ENCODE peak calls at places on chromosomes 2 and 18, in nine cellular contexts. B is RWPE1, A is GM12865, G is left cardiac atrium, Z is BJ, L is activated gamma-delta T cell treated with Interleukin-2 at 50 U/mL for 16 hours, S is bronchial epithelial cell, H is iris pigment epithelial cell, C is EL. J is an unnamed sample.

GRCh38 chr2:149125031-149125725 is 86.7 kb downstream of the LYPD6B start:
- DNase-seq in B (no peak), H (no peak), L (no peak), G (no peak), C (no peak), A (no peak), Z (no peak), S (peak), J (no peak)

GRCh38 chr2:120736955-120737801 is 1.5 kb downstream of the GLI2 start:
- DNase-seq in L (no peak), Z (peak), B (peak), H (peak), C (peak), S (no peak), G (peak), A (no peak), J (peak)

GRCh38 chr2:63399171-63399570 is 189.1 kb downstream of the WDPCP start:
- DNase-seq in S (no peak), Z (no peak), A (no peak), H (no peak), L (no peak), C (no peak), G (no peak), B (no peak), J (no peak)

GRCh38 chr2:239225456-239225855 is 175.4 kb downstream of the HDAC4 start:
- DNase-seq in G (no peak), L (no peak), B (no peak), Z (no peak), A (no peak), H (no peak), S (no peak), C (no peak), J (no peak)

GRCh38 chr2:191150121-191150450 is 708 bp downstream of the STAT4 start:
- DNase-seq in L (no peak), A (no peak), H (no peak), B (no peak), G (no peak), S (no peak), C (no peak), Z (no peak), J (peak)

GRCh38 chr2:225456619-225457260 is 57.2 kb downstream of the NYAP2 start:
- DNase-seq in Z (no peak), G (no peak), L (no peak), B (no peak), A (no peak), S (no peak), C (no peak), H (no peak), J (no peak)

GRCh38 chr2:105896765-105897163 is 152.1 kb downstream of the NCK2 start:
- DNase-seq in L (no peak), G (no peak), Z (no peak), A (no peak), S (no peak), C (no peak), B (no peak), H (no peak), J (no peak)

GRCh38 chr2:152847067-152847466 is 128.6 kb downstream of the ARL6IP6 start:
- DNase-seq in B (no peak), L (no peak), G (no peak), S (peak), C (peak), Z (peak), H (peak), A (no peak), J (no peak)

GRCh38 chr2:141109633-141110032 is 1021.2 kb downstream of the LRP1B start:
- DNase-seq in H (peak), Z (no peak), A (no peak), L (no peak), G (no peak), S (peak), B (peak), C (peak), J (no peak)

GRCh38 chr18:55422456-55423185 is 165.4 kb downstream of the TCF4 start:
- DNase-seq in A (peak), C (peak), H (no peak), L (no peak), B (no peak), Z (no peak), G (peak), S (no peak), J (peak)

GRCh38 chr18:12391487-12392136 is 14.6 kb upstream of the AFG3L2 start:
- DNase-seq in S (peak), G (peak), Z (no peak), H (peak), A (peak), B (peak), C (peak), L (peak), J (peak)

GRCh38 chr18:74194691-74195090 is 46.4 kb downstream of the TIMM21 start:
- DNase-seq in S (no peak), G (no peak), L (no peak), B (no peak), A (no peak), Z (no peak), H (peak), C (no peak), J (no peak)

GRCh38 chr18:77129150-77129551 is 3.4 kb downstream of the MBP start:
- DNase-seq in A (no peak), B (no peak), L (no peak), G (no peak), Z (peak), H (peak), S (peak), C (peak), J (peak)

GRCh38 chr18:13279181-13280065 is 60.9 kb downstream of the LDLRAD4 start:
- DNase-seq in A (peak), G (no peak), B (no peak), S (no peak), H (no peak), Z (no peak), L (no peak), C (no peak), J (no peak)

GRCh38 chr2:68798574-68798973 is 64.0 kb downstream of the ARHGAP25 start:
- DNase-seq in L (no peak), H (no peak), Z (no peak), A (no peak), S (no peak), B (no peak), G (no peak), C (no peak), J (no peak)

GRCh38 chr2:181058378-181059269 is 78.2 kb downstream of the UBE2E3 start:
- DNase-seq in S (peak), H (peak), C (no peak), G (no peak), A (peak), L (peak), B (peak), Z (no peak), J (peak)

GRCh38 chr18:63140997-63141776 is 178.4 kb downstream of the BCL2 start:
- DNase-seq in S (no peak), B (no peak), G (no peak), Z (no peak), L (no peak), H (no peak), A (no peak), C (no peak), J (no peak)

GRCh38 chr2:27993950-27994728 is 103.6 kb downstream of the BABAM2 start:
- DNase-seq in L (no peak), B (no peak), S (no peak), H (no peak), G (no peak), C (no peak), A (no peak), Z (no peak), J (no peak)

GRCh38 chr2:236969767-236970655 is 115.7 kb upstream of the COPS8 start:
- DNase-seq in S (peak), C (no peak), L (no peak), A (no peak), H (no peak), B (no peak), G (no peak), Z (no peak), J (no peak)

GRCh38 chr2:199524689-199525574 is 67.2 kb upstream of the SATB2 start:
- DNase-seq in Z (no peak), B (no peak), G (no peak), L (no peak), H (no peak), C (no peak), S (no peak), A (no peak), J (no peak)

GRCh38 chr2:41735446-41735845 is 312.4 kb upstream of the PKDCC start:
- DNase-seq in H (no peak), S (no peak), B (no peak), C (no peak), L (no peak), A (no peak), Z (no peak), G (no peak), J (no peak)

GRCh38 chr2:218347172-218347571 is 9.5 kb upstream of the CATIP start:
- DNase-seq in B (no peak), G (no peak), S (no peak), A (no peak), C (no peak), L (no peak), H (no peak), Z (no peak), J (no peak)

GRCh38 chr2:64474200-64474630 is 20.3 kb downstream of the LGALSL start:
- DNase-seq in H (no peak), C (no peak), Z (no peak), S (no peak), G (no peak), B (no peak), L (no peak), A (no peak), J (no peak)

GRCh38 chr2:20351555-20352229 is 1.0 kb upstream of the PUM2 start:
- DNase-seq in C (no peak), L (no peak), B (no peak), A (peak), G (no peak), H (no peak), Z (no peak), S (no peak), J (no peak)

GRCh38 chr18:3107740-3108151 is 94.8 kb upstream of the LPIN2 start:
- DNase-seq in B (no peak), G (no peak), L (no peak), Z (no peak), H (no peak), S (no peak), A (no peak), C (no peak), J (no peak)

GRCh38 chr18:7663305-7664023 is 96.3 kb downstream of the PTPRM start:
- DNase-seq in C (no peak), S (no peak), H (peak), Z (no peak), A (no peak), L (no peak), G (no peak), B (no peak), J (no peak)

GRCh38 chr2:95685513-95685912 is 93.7 kb downstream of the TRIM43 start:
- DNase-seq in C (no peak), S (no peak), H (no peak), B (no peak), Z (no peak), G (no peak), L (no peak), A (no peak), J (no peak)

GRCh38 chr2:60710707-60711106 is 45.4 kb upstream of the PAPOLG start:
- DNase-seq in H (peak), A (no peak), C (peak), B (no peak), L (no peak), S (no peak), Z (no peak), G (peak), J (peak)

GRCh38 chr2:134917958-134918517 is 584 bp upstream of the CCNT2 start:
- DNase-seq in S (peak), B (no peak), A (peak), Z (peak), C (no peak), G (no peak), H (no peak), L (peak), J (no peak)

GRCh38 chr18:59715966-59716369 is 18.7 kb upstream of the CCBE1 start:
- DNase-seq in S (peak), B (peak), Z (no peak), A (no peak), H (peak), L (no peak), C (peak), G (no peak), J (peak)

GRCh38 chr2:88903744-88904353 is 212.4 kb downstream of the RPIA start:
- DNase-seq in Z (no peak), A (peak), S (peak), H (peak), B (peak), C (peak), G (no peak), L (no peak), J (peak)

GRCh38 chr2:162233197-162233596 is 10.0 kb downstream of the FAP start:
- DNase-seq in H (peak), C (peak), A (no peak), L (no peak), G (no peak), Z (peak), B (no peak), S (peak), J (no peak)

GRCh38 chr2:221124542-221125235 is 447.4 kb downstream of the EPHA4 start:
- DNase-seq in Z (no peak), L (no peak), A (no peak), B (peak), H (no peak), S (peak), C (peak), G (no peak), J (no peak)

GRCh38 chr2:122307772-122308171 is 552.3 kb downstream of the TSN start:
- DNase-seq in A (no peak), C (no peak), Z (no peak), B (peak), H (no peak), L (no peak), S (peak), G (no peak), J (no peak)

GRCh38 chr2:158095912-158096311 is 5.8 kb upstream of the UPP2 start:
- DNase-seq in C (no peak), B (no peak), Z (no peak), S (no peak), L (no peak), G (no peak), H (no peak), A (no peak), J (no peak)

GRCh38 chr18:8890957-8891464 is 185.7 kb downstream of the MTCL1 start:
- DNase-seq in L (no peak), C (peak), H (peak), S (peak), B (peak), G (no peak), A (no peak), Z (peak), J (peak)

GRCh38 chr18:75071866-75072671 is 136.9 kb downstream of the PTGR3 start:
- DNase-seq in S (no peak), A (no peak), Z (no peak), G (no peak), C (no peak), H (no peak), L (no peak), B (no peak), J (no peak)

GRCh38 chr18:44715245-44715644 is 34.6 kb downstream of the SETBP1 start:
- DNase-seq in H (peak), B (peak), A (no peak), S (peak), C (peak), Z (peak), G (peak), L (no peak), J (no peak)

GRCh38 chr2:119253760-119254600 is 30.3 kb downstream of the STEAP3 start:
- DNase-seq in H (no peak), S (no peak), A (no peak), G (no peak), L (no peak), B (no peak), C (no peak), Z (no peak), J (no peak)